ENCODE peak calls at places on chromosome 19, in six cellular contexts. One of them, this sample, is unnamed.

GRCh38 chr19:19552811-19553210 is 14.7 kb downstream of the CILP2 start:
- DNase-seq in myocyte: peak
- DNase-seq in HS-5: no peak
- DNase-seq in kidney epithelial cell: no peak
- DNase-seq in MM.1S: peak
- DNase-seq in cardiac muscle cell: peak
- DNase-seq in this sample: peak

GRCh38 chr19:44113784-44114390 is 688 bp downstream of the ZNF225 start:
- DNase-seq in myocyte: no peak
- DNase-seq in HS-5: no peak
- DNase-seq in kidney epithelial cell: no peak
- DNase-seq in MM.1S: no peak
- DNase-seq in cardiac muscle cell: no peak
- DNase-seq in this sample: no peak

GRCh38 chr19:19209372-19209771 is 2.4 kb upstream of the NCAN start:
- DNase-seq in myocyte: peak
- DNase-seq in HS-5: no peak
- DNase-seq in kidney epithelial cell: no peak
- DNase-seq in MM.1S: no peak
- DNase-seq in cardiac muscle cell: no peak
- DNase-seq in this sample: no peak

GRCh38 chr19:39351537-39352037 is 9.4 kb downstream of the SAMD4B start:
- DNase-seq in myocyte: peak
- DNase-seq in HS-5: no peak
- DNase-seq in kidney epithelial cell: no peak
- DNase-seq in MM.1S: peak
- DNase-seq in cardiac muscle cell: no peak
- DNase-seq in this sample: no peak

GRCh38 chr19:43290568-43291359 is 21.4 kb upstream of the PSG9 start:
- DNase-seq in myocyte: peak
- DNase-seq in HS-5: no peak
- DNase-seq in kidney epithelial cell: no peak
- DNase-seq in MM.1S: no peak
- DNase-seq in cardiac muscle cell: peak
- DNase-seq in this sample: no peak

GRCh38 chr19:18233224-18233825 is 7.1 kb upstream of the PDE4C start:
- DNase-seq in myocyte: no peak
- DNase-seq in HS-5: no peak
- DNase-seq in kidney epithelial cell: no peak
- DNase-seq in MM.1S: peak
- DNase-seq in cardiac muscle cell: peak
- DNase-seq in this sample: no peak

GRCh38 chr19:12052057-12052570 is 647 bp downstream of the ZNF878 start:
- DNase-seq in myocyte: no peak
- DNase-seq in HS-5: no peak
- DNase-seq in kidney epithelial cell: no peak
- DNase-seq in MM.1S: no peak
- DNase-seq in cardiac muscle cell: no peak
- DNase-seq in this sample: no peak

GRCh38 chr19:45976180-45976579 is 2.5 kb upstream of the NOVA2 start:
- DNase-seq in myocyte: no peak
- DNase-seq in HS-5: no peak
- DNase-seq in kidney epithelial cell: no peak
- DNase-seq in MM.1S: no peak
- DNase-seq in cardiac muscle cell: no peak
- DNase-seq in this sample: no peak

GRCh38 chr19:47036233-47036651 is 12.2 kb downstream of the TMEM160 start:
- DNase-seq in myocyte: no peak
- DNase-seq in HS-5: no peak
- DNase-seq in kidney epithelial cell: no peak
- DNase-seq in MM.1S: peak
- DNase-seq in cardiac muscle cell: no peak
- DNase-seq in this sample: no peak

GRCh38 chr19:991174-991931 is 7.2 kb downstream of the WDR18 start:
- DNase-seq in myocyte: no peak
- DNase-seq in HS-5: no peak
- DNase-seq in kidney epithelial cell: no peak
- DNase-seq in MM.1S: no peak
- DNase-seq in cardiac muscle cell: peak
- DNase-seq in this sample: peak

GRCh38 chr19:28606269-28607032 is 606.5 kb downstream of the UQCRFS1 start:
- DNase-seq in myocyte: no peak
- DNase-seq in HS-5: no peak
- DNase-seq in kidney epithelial cell: no peak
- DNase-seq in MM.1S: no peak
- DNase-seq in cardiac muscle cell: no peak
- DNase-seq in this sample: no peak

GRCh38 chr19:3849092-3849491 is 19.7 kb downstream of the ZFR2 start:
- DNase-seq in myocyte: no peak
- DNase-seq in HS-5: no peak
- DNase-seq in kidney epithelial cell: no peak
- DNase-seq in MM.1S: peak
- DNase-seq in cardiac muscle cell: peak
- DNase-seq in this sample: peak

GRCh38 chr19:3055741-3056453 is 6.4 kb downstream of the TLE5 start:
- DNase-seq in myocyte: no peak
- DNase-seq in HS-5: no peak
- DNase-seq in kidney epithelial cell: no peak
- DNase-seq in MM.1S: no peak
- DNase-seq in cardiac muscle cell: no peak
- DNase-seq in this sample: no peak

GRCh38 chr19:43820098-43820860 is 6.8 kb upstream of the ZNF283 start:
- DNase-seq in myocyte: no peak
- DNase-seq in HS-5: no peak
- DNase-seq in kidney epithelial cell: no peak
- DNase-seq in MM.1S: no peak
- DNase-seq in cardiac muscle cell: no peak
- DNase-seq in this sample: no peak

GRCh38 chr19:1261863-1262686 is 7.1 kb upstream of the CIRBP start:
- DNase-seq in myocyte: peak
- DNase-seq in HS-5: no peak
- DNase-seq in kidney epithelial cell: no peak
- DNase-seq in MM.1S: no peak
- DNase-seq in cardiac muscle cell: no peak
- DNase-seq in this sample: no peak

GRCh38 chr19:13794388-13794751 is 873 bp upstream of the ZSWIM4 start:
- DNase-seq in myocyte: peak
- DNase-seq in HS-5: peak
- DNase-seq in kidney epithelial cell: no peak
- DNase-seq in MM.1S: no peak
- DNase-seq in cardiac muscle cell: no peak
- DNase-seq in this sample: peak

GRCh38 chr19:11031421-11032070 is 57.7 kb upstream of the LDLR start:
- DNase-seq in myocyte: no peak
- DNase-seq in HS-5: no peak
- DNase-seq in kidney epithelial cell: no peak
- DNase-seq in MM.1S: no peak
- DNase-seq in cardiac muscle cell: no peak
- DNase-seq in this sample: no peak

GRCh38 chr19:56538761-56539263 is at the start of gene ZFP28:
- DNase-seq in myocyte: peak
- DNase-seq in HS-5: peak
- DNase-seq in kidney epithelial cell: no peak
- DNase-seq in MM.1S: no peak
- DNase-seq in cardiac muscle cell: no peak
- DNase-seq in this sample: no peak

GRCh38 chr19:55563261-55563690 is 17.4 kb downstream of the ZNF579 start:
- DNase-seq in myocyte: peak
- DNase-seq in HS-5: no peak
- DNase-seq in kidney epithelial cell: no peak
- DNase-seq in MM.1S: no peak
- DNase-seq in cardiac muscle cell: peak
- DNase-seq in this sample: no peak

GRCh38 chr19:11693505-11694499 is 44.9 kb downstream of the ZNF823 start:
- DNase-seq in myocyte: peak
- DNase-seq in HS-5: peak
- DNase-seq in kidney epithelial cell: no peak
- DNase-seq in MM.1S: no peak
- DNase-seq in cardiac muscle cell: peak
- DNase-seq in this sample: peak

GRCh38 chr19:1668339-1669123 is 16.1 kb upstream of the TCF3 start:
- DNase-seq in myocyte: peak
- DNase-seq in HS-5: no peak
- DNase-seq in kidney epithelial cell: no peak
- DNase-seq in MM.1S: peak
- DNase-seq in cardiac muscle cell: peak
- DNase-seq in this sample: peak